ENCODE peak calls at places on chromosome 16, in nine cellular contexts. One of them, this sample, is unnamed.

GRCh38 chr16:23202166-23202565 is 19.6 kb downstream of the SCNN1G start:
- DNase-seq in stimulated activated CD8-positive, alpha-beta memory T cell treated with anti-CD3 and anti-CD28 coated beads, Interleukin-2, amount 100 ng/mL, for 48 hours: no peak
- DNase-seq in NCI-H774: no peak
- DNase-seq in epithelial cell of esophagus: no peak
- DNase-seq in activated CD8-positive, alpha-beta memory T cell treated with anti-CD3 and anti-CD28 coated beads for 24 hours: no peak
- DNase-seq in ELR: no peak
- DNase-seq in AG08395: no peak
- DNase-seq in activated naive CD4-positive, alpha-beta T cell treated with Interleukin-2 at 50 U/mL for 16 hours: no peak
- DNase-seq in CD14-positive monocyte: no peak
- DNase-seq in this sample: no peak

GRCh38 chr16:84843149-84844048 is 23.6 kb downstream of the CRISPLD2 start:
- DNase-seq in stimulated activated CD8-positive, alpha-beta memory T cell treated with anti-CD3 and anti-CD28 coated beads, Interleukin-2, amount 100 ng/mL, for 48 hours: no peak
- DNase-seq in NCI-H774: no peak
- DNase-seq in epithelial cell of esophagus: no peak
- DNase-seq in activated CD8-positive, alpha-beta memory T cell treated with anti-CD3 and anti-CD28 coated beads for 24 hours: no peak
- DNase-seq in ELR: no peak
- DNase-seq in AG08395: no peak
- DNase-seq in activated naive CD4-positive, alpha-beta T cell treated with Interleukin-2 at 50 U/mL for 16 hours: no peak
- DNase-seq in CD14-positive monocyte: no peak
- DNase-seq in this sample: no peak

GRCh38 chr16:81754810-81755209 is 24.3 kb upstream of the PLCG2 start:
- DNase-seq in stimulated activated CD8-positive, alpha-beta memory T cell treated with anti-CD3 and anti-CD28 coated beads, Interleukin-2, amount 100 ng/mL, for 48 hours: no peak
- DNase-seq in NCI-H774: no peak
- DNase-seq in epithelial cell of esophagus: no peak
- DNase-seq in activated CD8-positive, alpha-beta memory T cell treated with anti-CD3 and anti-CD28 coated beads for 24 hours: no peak
- DNase-seq in ELR: no peak
- DNase-seq in AG08395: no peak
- DNase-seq in activated naive CD4-positive, alpha-beta T cell treated with Interleukin-2 at 50 U/mL for 16 hours: no peak
- DNase-seq in CD14-positive monocyte: no peak
- DNase-seq in this sample: no peak

GRCh38 chr16:87203060-87203656 is 114.0 kb downstream of the C16orf95 start:
- DNase-seq in stimulated activated CD8-positive, alpha-beta memory T cell treated with anti-CD3 and anti-CD28 coated beads, Interleukin-2, amount 100 ng/mL, for 48 hours: peak
- DNase-seq in NCI-H774: no peak
- DNase-seq in epithelial cell of esophagus: peak
- DNase-seq in activated CD8-positive, alpha-beta memory T cell treated with anti-CD3 and anti-CD28 coated beads for 24 hours: peak
- DNase-seq in ELR: peak
- DNase-seq in AG08395: peak
- DNase-seq in activated naive CD4-positive, alpha-beta T cell treated with Interleukin-2 at 50 U/mL for 16 hours: peak
- DNase-seq in CD14-positive monocyte: no peak
- DNase-seq in this sample: peak

GRCh38 chr16:84212154-84212553 is 21.2 kb downstream of the ADAD2 start:
- DNase-seq in stimulated activated CD8-positive, alpha-beta memory T cell treated with anti-CD3 and anti-CD28 coated beads, Interleukin-2, amount 100 ng/mL, for 48 hours: no peak
- DNase-seq in NCI-H774: no peak
- DNase-seq in epithelial cell of esophagus: no peak
- DNase-seq in activated CD8-positive, alpha-beta memory T cell treated with anti-CD3 and anti-CD28 coated beads for 24 hours: no peak
- DNase-seq in ELR: no peak
- DNase-seq in AG08395: no peak
- DNase-seq in activated naive CD4-positive, alpha-beta T cell treated with Interleukin-2 at 50 U/mL for 16 hours: no peak
- DNase-seq in CD14-positive monocyte: no peak
- DNase-seq in this sample: no peak

GRCh38 chr16:22318690-22319358 is 21.6 kb downstream of the POLR3E start:
- DNase-seq in stimulated activated CD8-positive, alpha-beta memory T cell treated with anti-CD3 and anti-CD28 coated beads, Interleukin-2, amount 100 ng/mL, for 48 hours: peak
- DNase-seq in NCI-H774: no peak
- DNase-seq in epithelial cell of esophagus: peak
- DNase-seq in activated CD8-positive, alpha-beta memory T cell treated with anti-CD3 and anti-CD28 coated beads for 24 hours: peak
- DNase-seq in ELR: peak
- DNase-seq in AG08395: peak
- DNase-seq in activated naive CD4-positive, alpha-beta T cell treated with Interleukin-2 at 50 U/mL for 16 hours: peak
- DNase-seq in CD14-positive monocyte: no peak
- DNase-seq in this sample: no peak

GRCh38 chr16:73949574-73950348 is 346.9 kb upstream of the PSMD7 start:
- DNase-seq in stimulated activated CD8-positive, alpha-beta memory T cell treated with anti-CD3 and anti-CD28 coated beads, Interleukin-2, amount 100 ng/mL, for 48 hours: no peak
- DNase-seq in NCI-H774: no peak
- DNase-seq in epithelial cell of esophagus: peak
- DNase-seq in activated CD8-positive, alpha-beta memory T cell treated with anti-CD3 and anti-CD28 coated beads for 24 hours: no peak
- DNase-seq in ELR: peak
- DNase-seq in AG08395: peak
- DNase-seq in activated naive CD4-positive, alpha-beta T cell treated with Interleukin-2 at 50 U/mL for 16 hours: no peak
- DNase-seq in CD14-positive monocyte: no peak
- DNase-seq in this sample: peak

GRCh38 chr16:84672276-84673202 is 24.2 kb downstream of the KLHL36 start:
- DNase-seq in stimulated activated CD8-positive, alpha-beta memory T cell treated with anti-CD3 and anti-CD28 coated beads, Interleukin-2, amount 100 ng/mL, for 48 hours: peak
- DNase-seq in NCI-H774: no peak
- DNase-seq in epithelial cell of esophagus: peak
- DNase-seq in activated CD8-positive, alpha-beta memory T cell treated with anti-CD3 and anti-CD28 coated beads for 24 hours: peak
- DNase-seq in ELR: peak
- DNase-seq in AG08395: peak
- DNase-seq in activated naive CD4-positive, alpha-beta T cell treated with Interleukin-2 at 50 U/mL for 16 hours: peak
- DNase-seq in CD14-positive monocyte: peak
- DNase-seq in this sample: peak

GRCh38 chr16:87828071-87828971 is 41.0 kb downstream of the SLC7A5 start:
- DNase-seq in stimulated activated CD8-positive, alpha-beta memory T cell treated with anti-CD3 and anti-CD28 coated beads, Interleukin-2, amount 100 ng/mL, for 48 hours: no peak
- DNase-seq in NCI-H774: no peak
- DNase-seq in epithelial cell of esophagus: peak
- DNase-seq in activated CD8-positive, alpha-beta memory T cell treated with anti-CD3 and anti-CD28 coated beads for 24 hours: no peak
- DNase-seq in ELR: no peak
- DNase-seq in AG08395: no peak
- DNase-seq in activated naive CD4-positive, alpha-beta T cell treated with Interleukin-2 at 50 U/mL for 16 hours: no peak
- DNase-seq in CD14-positive monocyte: no peak
- DNase-seq in this sample: no peak

GRCh38 chr16:80056334-80056733 is 455.8 kb upstream of the MAF start:
- DNase-seq in stimulated activated CD8-positive, alpha-beta memory T cell treated with anti-CD3 and anti-CD28 coated beads, Interleukin-2, amount 100 ng/mL, for 48 hours: no peak
- DNase-seq in NCI-H774: no peak
- DNase-seq in epithelial cell of esophagus: no peak
- DNase-seq in activated CD8-positive, alpha-beta memory T cell treated with anti-CD3 and anti-CD28 coated beads for 24 hours: no peak
- DNase-seq in ELR: no peak
- DNase-seq in AG08395: peak
- DNase-seq in activated naive CD4-positive, alpha-beta T cell treated with Interleukin-2 at 50 U/mL for 16 hours: no peak
- DNase-seq in CD14-positive monocyte: no peak
- DNase-seq in this sample: no peak

GRCh38 chr16:72999541-73000019 is 48.3 kb downstream of the ZFHX3 start:
- DNase-seq in stimulated activated CD8-positive, alpha-beta memory T cell treated with anti-CD3 and anti-CD28 coated beads, Interleukin-2, amount 100 ng/mL, for 48 hours: no peak
- DNase-seq in NCI-H774: no peak
- DNase-seq in epithelial cell of esophagus: no peak
- DNase-seq in activated CD8-positive, alpha-beta memory T cell treated with anti-CD3 and anti-CD28 coated beads for 24 hours: no peak
- DNase-seq in ELR: no peak
- DNase-seq in AG08395: no peak
- DNase-seq in activated naive CD4-positive, alpha-beta T cell treated with Interleukin-2 at 50 U/mL for 16 hours: no peak
- DNase-seq in CD14-positive monocyte: no peak
- DNase-seq in this sample: no peak

GRCh38 chr16:88430524-88431446 is 22.3 kb upstream of the ZFPM1 start:
- DNase-seq in stimulated activated CD8-positive, alpha-beta memory T cell treated with anti-CD3 and anti-CD28 coated beads, Interleukin-2, amount 100 ng/mL, for 48 hours: no peak
- DNase-seq in NCI-H774: no peak
- DNase-seq in epithelial cell of esophagus: no peak
- DNase-seq in activated CD8-positive, alpha-beta memory T cell treated with anti-CD3 and anti-CD28 coated beads for 24 hours: peak
- DNase-seq in ELR: no peak
- DNase-seq in AG08395: peak
- DNase-seq in activated naive CD4-positive, alpha-beta T cell treated with Interleukin-2 at 50 U/mL for 16 hours: peak
- DNase-seq in CD14-positive monocyte: peak
- DNase-seq in this sample: no peak

GRCh38 chr16:2066139-2066538 is 18.4 kb downstream of the TSC2 start:
- DNase-seq in stimulated activated CD8-positive, alpha-beta memory T cell treated with anti-CD3 and anti-CD28 coated beads, Interleukin-2, amount 100 ng/mL, for 48 hours: no peak
- DNase-seq in NCI-H774: no peak
- DNase-seq in epithelial cell of esophagus: no peak
- DNase-seq in activated CD8-positive, alpha-beta memory T cell treated with anti-CD3 and anti-CD28 coated beads for 24 hours: no peak
- DNase-seq in ELR: no peak
- DNase-seq in AG08395: no peak
- DNase-seq in activated naive CD4-positive, alpha-beta T cell treated with Interleukin-2 at 50 U/mL for 16 hours: no peak
- DNase-seq in CD14-positive monocyte: no peak
- DNase-seq in this sample: no peak

GRCh38 chr16:89574681-89575246 is 794 bp upstream of the CPNE7 start:
- DNase-seq in stimulated activated CD8-positive, alpha-beta memory T cell treated with anti-CD3 and anti-CD28 coated beads, Interleukin-2, amount 100 ng/mL, for 48 hours: peak
- DNase-seq in NCI-H774: no peak
- DNase-seq in epithelial cell of esophagus: peak
- DNase-seq in activated CD8-positive, alpha-beta memory T cell treated with anti-CD3 and anti-CD28 coated beads for 24 hours: peak
- DNase-seq in ELR: peak
- DNase-seq in AG08395: peak
- DNase-seq in activated naive CD4-positive, alpha-beta T cell treated with Interleukin-2 at 50 U/mL for 16 hours: peak
- DNase-seq in CD14-positive monocyte: no peak
- DNase-seq in this sample: no peak

GRCh38 chr16:81189100-81189664 is 49.3 kb upstream of the BCO1 start:
- DNase-seq in stimulated activated CD8-positive, alpha-beta memory T cell treated with anti-CD3 and anti-CD28 coated beads, Interleukin-2, amount 100 ng/mL, for 48 hours: no peak
- DNase-seq in NCI-H774: no peak
- DNase-seq in epithelial cell of esophagus: no peak
- DNase-seq in activated CD8-positive, alpha-beta memory T cell treated with anti-CD3 and anti-CD28 coated beads for 24 hours: no peak
- DNase-seq in ELR: no peak
- DNase-seq in AG08395: peak
- DNase-seq in activated naive CD4-positive, alpha-beta T cell treated with Interleukin-2 at 50 U/mL for 16 hours: no peak
- DNase-seq in CD14-positive monocyte: no peak
- DNase-seq in this sample: no peak

GRCh38 chr16:4301968-4302367 is 13.9 kb upstream of the GLIS2 start:
- DNase-seq in stimulated activated CD8-positive, alpha-beta memory T cell treated with anti-CD3 and anti-CD28 coated beads, Interleukin-2, amount 100 ng/mL, for 48 hours: no peak
- DNase-seq in NCI-H774: no peak
- DNase-seq in epithelial cell of esophagus: no peak
- DNase-seq in activated CD8-positive, alpha-beta memory T cell treated with anti-CD3 and anti-CD28 coated beads for 24 hours: no peak
- DNase-seq in ELR: no peak
- DNase-seq in AG08395: no peak
- DNase-seq in activated naive CD4-positive, alpha-beta T cell treated with Interleukin-2 at 50 U/mL for 16 hours: no peak
- DNase-seq in CD14-positive monocyte: no peak
- DNase-seq in this sample: no peak

GRCh38 chr16:56647641-56648431 is 3.9 kb upstream of the MT1B start:
- DNase-seq in stimulated activated CD8-positive, alpha-beta memory T cell treated with anti-CD3 and anti-CD28 coated beads, Interleukin-2, amount 100 ng/mL, for 48 hours: no peak
- DNase-seq in NCI-H774: no peak
- DNase-seq in epithelial cell of esophagus: no peak
- DNase-seq in activated CD8-positive, alpha-beta memory T cell treated with anti-CD3 and anti-CD28 coated beads for 24 hours: no peak
- DNase-seq in ELR: no peak
- DNase-seq in AG08395: no peak
- DNase-seq in activated naive CD4-positive, alpha-beta T cell treated with Interleukin-2 at 50 U/mL for 16 hours: no peak
- DNase-seq in CD14-positive monocyte: no peak
- DNase-seq in this sample: no peak

GRCh38 chr16:72658888-72659717 is 388.8 kb downstream of the ZFHX3 start:
- DNase-seq in stimulated activated CD8-positive, alpha-beta memory T cell treated with anti-CD3 and anti-CD28 coated beads, Interleukin-2, amount 100 ng/mL, for 48 hours: no peak
- DNase-seq in NCI-H774: no peak
- DNase-seq in epithelial cell of esophagus: no peak
- DNase-seq in activated CD8-positive, alpha-beta memory T cell treated with anti-CD3 and anti-CD28 coated beads for 24 hours: no peak
- DNase-seq in ELR: peak
- DNase-seq in AG08395: no peak
- DNase-seq in activated naive CD4-positive, alpha-beta T cell treated with Interleukin-2 at 50 U/mL for 16 hours: no peak
- DNase-seq in CD14-positive monocyte: no peak
- DNase-seq in this sample: no peak

GRCh38 chr16:17476414-17477259 is 5.9 kb upstream of the XYLT1 start:
- DNase-seq in stimulated activated CD8-positive, alpha-beta memory T cell treated with anti-CD3 and anti-CD28 coated beads, Interleukin-2, amount 100 ng/mL, for 48 hours: no peak
- DNase-seq in NCI-H774: peak
- DNase-seq in epithelial cell of esophagus: peak
- DNase-seq in activated CD8-positive, alpha-beta memory T cell treated with anti-CD3 and anti-CD28 coated beads for 24 hours: peak
- DNase-seq in ELR: peak
- DNase-seq in AG08395: peak
- DNase-seq in activated naive CD4-positive, alpha-beta T cell treated with Interleukin-2 at 50 U/mL for 16 hours: peak
- DNase-seq in CD14-positive monocyte: no peak
- DNase-seq in this sample: peak